ENCODE peak calls at places on chromosomes 7 and 10, in ten cellular contexts. G, E, F, Q, Y, K, L, J, H and V are unnamed samples.

GRCh38 chr10:17650416-17650815 is 6.5 kb downstream of the STAM start:
- DNase-seq in G (no peak), E (no peak), F (no peak), Q (no peak), Y (no peak), K (no peak), L (no peak), J (no peak), H (no peak), V (no peak)

GRCh38 chr7:27462575-27463270 is 200.0 kb downstream of the HIBADH start:
- DNase-seq in G (no peak), E (no peak), F (no peak), Q (no peak), Y (no peak), K (peak), L (no peak), J (no peak), H (no peak), V (no peak)

GRCh38 chr10:7494034-7494433 is 83.2 kb upstream of the SFMBT2 start:
- DNase-seq in G (no peak), E (no peak), F (no peak), Q (peak), Y (no peak), K (no peak), L (no peak), J (no peak), H (no peak), V (peak)

GRCh38 chr7:97844036-97844435 is 28.2 kb downstream of the ASNS start:
- DNase-seq in G (peak), E (no peak), F (no peak), Q (no peak), Y (no peak), K (peak), L (no peak), J (no peak), H (no peak), V (no peak)

GRCh38 chr10:69014171-69014570 is 25.6 kb downstream of the KIFBP start:
- DNase-seq in G (no peak), E (no peak), F (no peak), Q (no peak), Y (no peak), K (no peak), L (no peak), J (no peak), H (no peak), V (peak)

GRCh38 chr10:84269773-84270172 is 24.9 kb downstream of the RGR start:
- DNase-seq in G (no peak), E (no peak), F (no peak), Q (no peak), Y (no peak), K (peak), L (no peak), J (no peak), H (no peak), V (peak)

GRCh38 chr7:68610751-68611150 is 987.5 kb upstream of the AUTS2 start:
- DNase-seq in G (no peak), E (no peak), F (no peak), Q (no peak), Y (no peak), K (no peak), L (no peak), J (no peak), H (no peak), V (no peak)

GRCh38 chr7:136517971-136518370 is 350.5 kb upstream of the CHRM2 start:
- DNase-seq in G (no peak), E (no peak), F (no peak), Q (no peak), Y (no peak), K (no peak), L (no peak), J (no peak), H (no peak), V (no peak)

GRCh38 chr10:52578871-52579405 is 193.6 kb downstream of the MBL2 start:
- DNase-seq in G (no peak), E (no peak), F (no peak), Q (no peak), Y (no peak), K (peak), L (no peak), J (no peak), H (no peak), V (no peak)

GRCh38 chr7:191105-192034 is 1.0 kb upstream of the FAM20C start:
- DNase-seq in G (peak), E (no peak), F (no peak), Q (peak), Y (no peak), K (peak), L (no peak), J (no peak), H (no peak), V (peak)

GRCh38 chr10:79018591-79019011 is 50.2 kb upstream of the ZMIZ1 start:
- DNase-seq in G (no peak), E (no peak), F (no peak), Q (no peak), Y (no peak), K (peak), L (no peak), J (no peak), H (peak), V (no peak)

GRCh38 chr7:18354686-18355085 is 140.9 kb upstream of the HDAC9 start:
- DNase-seq in G (no peak), E (peak), F (no peak), Q (no peak), Y (no peak), K (peak), L (no peak), J (no peak), H (no peak), V (no peak)

GRCh38 chr7:139629392-139630082 is 106.1 kb downstream of the CLEC2L start:
- DNase-seq in G (no peak), E (no peak), F (no peak), Q (no peak), Y (no peak), K (no peak), L (no peak), J (no peak), H (no peak), V (no peak)

GRCh38 chr10:4254101-4254994 is 469.3 kb upstream of the KLF6 start:
- DNase-seq in G (no peak), E (no peak), F (no peak), Q (no peak), Y (no peak), K (peak), L (no peak), J (no peak), H (no peak), V (peak)

GRCh38 chr7:2060701-2061100 is 172.0 kb downstream of the MAD1L1 start:
- DNase-seq in G (no peak), E (no peak), F (no peak), Q (no peak), Y (no peak), K (peak), L (no peak), J (no peak), H (no peak), V (no peak)

GRCh38 chr10:129417164-129417563 is 49.9 kb upstream of the MGMT start:
- DNase-seq in G (no peak), E (no peak), F (no peak), Q (no peak), Y (no peak), K (peak), L (no peak), J (no peak), H (no peak), V (no peak)